ENCODE peak calls at places on chromosomes 5 and 9, in ten cellular contexts. One of them, this sample, is unnamed.

GRCh38 chr5:143650296-143650695 is 161.7 kb upstream of the HMHB1 start:
- DNase-seq in nephron progenitor cell: no peak
- DNase-seq in GM12865: peak
- DNase-seq in AG10803: no peak
- DNase-seq in fibroblast of pulmonary artery: no peak
- DNase-seq in vagina: no peak
- DNase-seq in breast epithelium: no peak
- DNase-seq in BE2C: no peak
- DNase-seq in A549: no peak
- DNase-seq in choroid plexus epithelial cell: no peak
- DNase-seq in this sample: no peak

GRCh38 chr9:127742435-127743088 is 7.5 kb upstream of the TOR2A start:
- DNase-seq in nephron progenitor cell: peak
- DNase-seq in GM12865: no peak
- DNase-seq in AG10803: peak
- DNase-seq in fibroblast of pulmonary artery: peak
- DNase-seq in vagina: no peak
- DNase-seq in breast epithelium: no peak
- DNase-seq in BE2C: peak
- DNase-seq in A549: peak
- DNase-seq in choroid plexus epithelial cell: no peak
- DNase-seq in this sample: no peak

GRCh38 chr5:105015098-105015497 is 1452.5 kb upstream of the NUDT12 start:
- DNase-seq in nephron progenitor cell: no peak
- DNase-seq in GM12865: no peak
- DNase-seq in AG10803: no peak
- DNase-seq in fibroblast of pulmonary artery: no peak
- DNase-seq in vagina: no peak
- DNase-seq in breast epithelium: no peak
- DNase-seq in BE2C: no peak
- DNase-seq in A549: no peak
- DNase-seq in choroid plexus epithelial cell: no peak
- DNase-seq in this sample: no peak

GRCh38 chr5:150000990-150001659 is 586 bp downstream of the HMGXB3 start:
- DNase-seq in nephron progenitor cell: peak
- DNase-seq in GM12865: peak
- DNase-seq in AG10803: peak
- DNase-seq in fibroblast of pulmonary artery: peak
- DNase-seq in vagina: no peak
- DNase-seq in breast epithelium: no peak
- DNase-seq in BE2C: peak
- DNase-seq in A549: peak
- DNase-seq in choroid plexus epithelial cell: peak
- DNase-seq in this sample: peak

GRCh38 chr5:33501899-33502298 is 61.1 kb downstream of the TARS1 start:
- DNase-seq in nephron progenitor cell: no peak
- DNase-seq in GM12865: no peak
- DNase-seq in AG10803: no peak
- DNase-seq in fibroblast of pulmonary artery: no peak
- DNase-seq in vagina: no peak
- DNase-seq in breast epithelium: no peak
- DNase-seq in BE2C: no peak
- DNase-seq in A549: no peak
- DNase-seq in choroid plexus epithelial cell: no peak
- DNase-seq in this sample: no peak

GRCh38 chr9:133706651-133707050 is 31.5 kb downstream of the SARDH start:
- DNase-seq in nephron progenitor cell: peak
- DNase-seq in GM12865: no peak
- DNase-seq in AG10803: no peak
- DNase-seq in fibroblast of pulmonary artery: no peak
- DNase-seq in vagina: no peak
- DNase-seq in breast epithelium: no peak
- DNase-seq in BE2C: peak
- DNase-seq in A549: no peak
- DNase-seq in choroid plexus epithelial cell: no peak
- DNase-seq in this sample: peak

GRCh38 chr9:27496134-27496504 is 28.0 kb upstream of the IFNK start:
- DNase-seq in nephron progenitor cell: no peak
- DNase-seq in GM12865: no peak
- DNase-seq in AG10803: no peak
- DNase-seq in fibroblast of pulmonary artery: no peak
- DNase-seq in vagina: no peak
- DNase-seq in breast epithelium: no peak
- DNase-seq in BE2C: no peak
- DNase-seq in A549: no peak
- DNase-seq in choroid plexus epithelial cell: peak
- DNase-seq in this sample: no peak

GRCh38 chr5:140632366-140633080 is 452 bp downstream of the CD14 start:
- DNase-seq in nephron progenitor cell: no peak
- DNase-seq in GM12865: peak
- DNase-seq in AG10803: peak
- DNase-seq in fibroblast of pulmonary artery: peak
- DNase-seq in vagina: no peak
- DNase-seq in breast epithelium: peak
- DNase-seq in BE2C: peak
- DNase-seq in A549: no peak
- DNase-seq in choroid plexus epithelial cell: peak
- DNase-seq in this sample: peak

GRCh38 chr9:13719981-13720380 is 440.5 kb upstream of the MPDZ start:
- DNase-seq in nephron progenitor cell: no peak
- DNase-seq in GM12865: no peak
- DNase-seq in AG10803: peak
- DNase-seq in fibroblast of pulmonary artery: peak
- DNase-seq in vagina: no peak
- DNase-seq in breast epithelium: no peak
- DNase-seq in BE2C: no peak
- DNase-seq in A549: no peak
- DNase-seq in choroid plexus epithelial cell: peak
- DNase-seq in this sample: no peak

GRCh38 chr5:527646-528591 is 3.7 kb upstream of the SLC9A3 start:
- DNase-seq in nephron progenitor cell: peak
- DNase-seq in GM12865: no peak
- DNase-seq in AG10803: no peak
- DNase-seq in fibroblast of pulmonary artery: no peak
- DNase-seq in vagina: no peak
- DNase-seq in breast epithelium: no peak
- DNase-seq in BE2C: no peak
- DNase-seq in A549: no peak
- DNase-seq in choroid plexus epithelial cell: no peak
- DNase-seq in this sample: no peak

GRCh38 chr5:171434874-171435273 is 15.4 kb downstream of the FGF18 start:
- DNase-seq in nephron progenitor cell: no peak
- DNase-seq in GM12865: no peak
- DNase-seq in AG10803: no peak
- DNase-seq in fibroblast of pulmonary artery: no peak
- DNase-seq in vagina: no peak
- DNase-seq in breast epithelium: no peak
- DNase-seq in BE2C: no peak
- DNase-seq in A549: no peak
- DNase-seq in choroid plexus epithelial cell: no peak
- DNase-seq in this sample: no peak

GRCh38 chr9:123985869-123986268 is 25.7 kb upstream of the LHX2 start:
- DNase-seq in nephron progenitor cell: no peak
- DNase-seq in GM12865: no peak
- DNase-seq in AG10803: no peak
- DNase-seq in fibroblast of pulmonary artery: no peak
- DNase-seq in vagina: no peak
- DNase-seq in breast epithelium: no peak
- DNase-seq in BE2C: no peak
- DNase-seq in A549: no peak
- DNase-seq in choroid plexus epithelial cell: no peak
- DNase-seq in this sample: no peak

GRCh38 chr5:172858990-172859811 is 25.1 kb downstream of the ERGIC1 start:
- DNase-seq in nephron progenitor cell: no peak
- DNase-seq in GM12865: no peak
- DNase-seq in AG10803: peak
- DNase-seq in fibroblast of pulmonary artery: peak
- DNase-seq in vagina: no peak
- DNase-seq in breast epithelium: no peak
- DNase-seq in BE2C: no peak
- DNase-seq in A549: peak
- DNase-seq in choroid plexus epithelial cell: peak
- DNase-seq in this sample: no peak

GRCh38 chr9:113524460-113524859 is 60.9 kb downstream of the RGS3 start:
- DNase-seq in nephron progenitor cell: no peak
- DNase-seq in GM12865: no peak
- DNase-seq in AG10803: no peak
- DNase-seq in fibroblast of pulmonary artery: no peak
- DNase-seq in vagina: no peak
- DNase-seq in breast epithelium: no peak
- DNase-seq in BE2C: no peak
- DNase-seq in A549: no peak
- DNase-seq in choroid plexus epithelial cell: no peak
- DNase-seq in this sample: no peak

DNA sequence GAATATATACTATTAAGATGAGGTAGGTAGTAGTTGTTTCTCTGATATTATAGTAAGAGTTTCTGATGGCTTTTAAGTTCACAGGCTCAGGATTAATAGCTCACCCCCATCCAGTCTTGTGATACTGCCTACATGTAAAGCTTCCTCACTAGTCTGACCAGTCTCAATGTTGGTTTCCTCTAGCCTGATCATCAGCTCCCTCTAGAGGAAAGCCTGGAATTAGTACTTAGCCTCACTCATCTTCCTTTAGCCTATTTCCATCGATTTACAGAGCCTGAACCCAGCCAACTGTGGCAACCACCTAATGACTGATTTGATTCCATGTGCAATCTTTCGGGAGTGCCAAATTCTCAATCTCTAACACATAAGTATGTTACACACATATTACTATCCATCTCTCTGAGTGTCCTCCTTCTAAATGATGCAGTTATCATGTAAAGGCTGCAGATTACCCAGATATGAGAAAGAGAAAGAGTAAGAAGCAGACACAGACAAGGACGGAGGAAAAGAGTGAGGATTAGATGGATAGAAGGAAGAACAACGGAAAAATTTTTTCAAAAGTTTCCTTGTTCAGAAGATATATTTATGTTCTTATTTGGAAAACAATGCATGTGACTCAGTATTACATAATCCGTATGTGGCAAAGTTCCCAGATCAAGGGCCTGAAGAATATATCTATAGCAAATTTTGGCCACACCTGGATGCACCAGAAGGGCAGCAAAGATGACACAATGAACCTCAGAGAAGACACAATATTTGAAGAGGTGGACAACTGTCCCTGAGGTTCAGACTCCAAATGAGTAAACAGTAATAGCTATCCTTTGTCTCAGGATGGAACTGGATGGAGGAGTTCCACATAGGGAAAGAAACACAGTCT is 333.7 kb downstream of the ELAVL2 start:
- DNase-seq in nephron progenitor cell: peak
- DNase-seq in GM12865: peak
- DNase-seq in AG10803: peak
- DNase-seq in fibroblast of pulmonary artery: peak
- DNase-seq in vagina: no peak
- DNase-seq in breast epithelium: no peak
- DNase-seq in BE2C: no peak
- DNase-seq in A549: peak
- DNase-seq in choroid plexus epithelial cell: peak
- DNase-seq in this sample: no peak
- TF ChIP-seq CTCF in nephron progenitor cell: peak
- TF ChIP-seq CTCF in GM12865: peak
- TF ChIP-seq CTCF in AG10803: peak
- TF ChIP-seq CTCF in fibroblast of pulmonary artery: no peak
- TF ChIP-seq CTCF in vagina: no peak
- TF ChIP-seq CTCF in breast epithelium: no peak
- TF ChIP-seq CTCF in BE2C: peak
- TF ChIP-seq CTCF in A549: peak
- TF ChIP-seq CTCF in choroid plexus epithelial cell: peak
- TF ChIP-seq CTCF in this sample: no peak

GRCh38 chr9:96061293-96061987 is 185.9 kb downstream of the ERCC6L2 start:
- DNase-seq in nephron progenitor cell: no peak
- DNase-seq in GM12865: peak
- DNase-seq in AG10803: peak
- DNase-seq in fibroblast of pulmonary artery: peak
- DNase-seq in vagina: no peak
- DNase-seq in breast epithelium: no peak
- DNase-seq in BE2C: peak
- DNase-seq in A549: peak
- DNase-seq in choroid plexus epithelial cell: peak
- DNase-seq in this sample: peak
- TF ChIP-seq CTCF in nephron progenitor cell: peak
- TF ChIP-seq CTCF in GM12865: peak
- TF ChIP-seq CTCF in AG10803: peak
- TF ChIP-seq CTCF in fibroblast of pulmonary artery: peak
- TF ChIP-seq CTCF in vagina: no peak
- TF ChIP-seq CTCF in breast epithelium: no peak
- TF ChIP-seq CTCF in BE2C: peak
- TF ChIP-seq CTCF in A549: peak
- TF ChIP-seq CTCF in choroid plexus epithelial cell: peak
- TF ChIP-seq CTCF in this sample: peak

DNA sequence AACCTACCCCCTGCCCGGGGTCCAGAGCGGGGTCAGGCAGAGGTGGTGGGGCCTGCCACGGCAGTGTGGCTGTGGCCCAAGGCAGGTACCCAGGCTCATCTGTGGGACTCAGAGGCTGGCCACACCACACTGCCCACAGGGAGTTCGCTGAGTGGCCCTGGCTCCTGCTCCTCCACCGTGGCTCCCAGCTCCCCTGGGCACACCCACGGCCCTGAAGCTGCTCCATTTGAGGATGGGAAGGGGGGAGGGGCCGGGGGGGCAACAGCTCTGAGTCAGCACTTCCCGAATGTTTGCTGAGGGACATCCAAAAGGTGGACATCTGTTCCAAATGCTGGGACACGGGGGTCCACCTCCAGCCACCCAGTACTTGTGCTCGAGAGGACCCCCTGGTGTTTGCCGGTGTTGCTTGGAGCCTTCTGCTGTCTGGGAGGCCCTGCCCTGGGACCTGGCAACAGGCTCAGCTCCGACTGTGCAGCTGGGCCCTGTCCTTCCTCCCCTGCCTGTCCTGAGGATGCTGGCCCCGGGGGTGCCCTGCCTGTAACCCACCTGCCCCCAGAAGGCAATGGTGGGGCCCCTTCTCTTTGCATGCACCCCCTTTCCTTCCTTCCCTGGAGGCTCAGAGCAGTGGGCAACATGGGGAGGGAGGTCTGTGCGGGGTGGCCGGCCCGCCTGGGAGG is 2.5 kb upstream of the NRARP start:
- DNase-seq in nephron progenitor cell: peak
- DNase-seq in GM12865: no peak
- DNase-seq in AG10803: no peak
- DNase-seq in fibroblast of pulmonary artery: peak
- DNase-seq in vagina: no peak
- DNase-seq in breast epithelium: no peak
- DNase-seq in BE2C: peak
- DNase-seq in A549: no peak
- DNase-seq in choroid plexus epithelial cell: no peak
- DNase-seq in this sample: no peak
- TF ChIP-seq CTCF in nephron progenitor cell: no peak
- TF ChIP-seq CTCF in GM12865: no peak
- TF ChIP-seq CTCF in AG10803: no peak
- TF ChIP-seq CTCF in fibroblast of pulmonary artery: peak
- TF ChIP-seq CTCF in vagina: no peak
- TF ChIP-seq CTCF in breast epithelium: no peak
- TF ChIP-seq CTCF in BE2C: peak
- TF ChIP-seq CTCF in A549: no peak
- TF ChIP-seq CTCF in choroid plexus epithelial cell: peak
- TF ChIP-seq CTCF in this sample: no peak

DNA sequence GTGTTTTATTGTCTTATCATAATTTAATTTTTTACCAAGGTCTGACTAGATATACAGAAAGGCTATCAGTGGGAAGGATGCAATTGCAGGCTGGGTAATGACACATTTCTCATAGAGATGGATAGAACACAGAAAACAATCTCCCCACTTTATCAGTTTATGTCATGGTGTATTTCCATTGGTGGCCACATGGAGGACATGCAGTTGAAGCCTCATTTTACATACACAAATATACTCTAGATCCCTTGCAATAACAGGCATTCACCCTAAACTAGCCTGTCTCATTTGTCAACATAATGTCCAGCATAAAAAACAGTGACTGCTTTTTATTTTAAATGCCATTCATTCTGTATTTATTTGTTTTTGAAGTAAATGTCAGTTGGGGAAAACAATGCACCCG is 526.3 kb downstream of the GABRG2 start:
- DNase-seq in nephron progenitor cell: no peak
- DNase-seq in GM12865: peak
- DNase-seq in AG10803: no peak
- DNase-seq in fibroblast of pulmonary artery: no peak
- DNase-seq in vagina: no peak
- DNase-seq in breast epithelium: no peak
- DNase-seq in BE2C: peak
- DNase-seq in A549: no peak
- DNase-seq in choroid plexus epithelial cell: no peak
- DNase-seq in this sample: no peak
- TF ChIP-seq CTCF in nephron progenitor cell: peak
- TF ChIP-seq CTCF in GM12865: peak
- TF ChIP-seq CTCF in AG10803: no peak
- TF ChIP-seq CTCF in fibroblast of pulmonary artery: no peak
- TF ChIP-seq CTCF in vagina: no peak
- TF ChIP-seq CTCF in breast epithelium: no peak
- TF ChIP-seq CTCF in BE2C: peak
- TF ChIP-seq CTCF in A549: no peak
- TF ChIP-seq CTCF in choroid plexus epithelial cell: no peak
- TF ChIP-seq CTCF in this sample: no peak

This sample was measured in CD4-positive, alpha-beta T cell.